ENCODE peak calls at places on chromosomes 3 and 15, in seven cellular contexts. W is H1, B is GM12891, L is HepG2, K is SK-N-SH, V is K562, Y is GM12878. N is an unnamed sample.
A peak's percentile ranks its signal among the peaks of the same experiment; 100 is the strongest.

GRCh38 chr15:75725719-75726607 is 13.3 kb upstream of the CSPG4 start:
- DNase-seq in W (no peak), B (no peak), L (no peak), K (no peak), V (no peak), Y (no peak), N (no peak)

GRCh38 chr15:80999623-81000036 is 1.1 kb upstream of the TLNRD1 start:
- DNase-seq in W (no peak), B (no peak), L (no peak), K (no peak), V (peak; percentile 54), Y (no peak), N (peak; percentile 48)

GRCh38 chr15:51536965-51537574 is 85.5 kb downstream of the DMXL2 start:
- DNase-seq in W (no peak), B (no peak), L (peak; percentile 3), K (peak; percentile 9), V (peak; percentile 21), Y (no peak), N (no peak)

GRCh38 chr3:186109897-186110803 is 1.3 kb upstream of the ETV5 start:
- DNase-seq in W (peak; percentile 58), B (no peak), L (no peak), K (peak; percentile 54), V (peak; percentile 55), Y (no peak), N (no peak)

GRCh38 chr3:126983276-126983652 is 349 bp downstream of the PLXNA1 start:
- DNase-seq in W (no peak), B (no peak), L (no peak), K (no peak), V (peak; percentile 40), Y (no peak), N (peak; percentile 56)

GRCh38 chr15:25250011-25250596 is 188.7 kb downstream of the UBE3A start:
- DNase-seq in W (no peak), B (peak; percentile 6), L (no peak), K (no peak), V (no peak), Y (no peak), N (peak; percentile 10)

GRCh38 chr3:46482632-46483311 is 15.0 kb upstream of the RTP3 start:
- DNase-seq in W (no peak), B (no peak), L (no peak), K (no peak), V (no peak), Y (no peak), N (no peak)

GRCh38 chr15:63048986-63049665 is 6.6 kb downstream of the TPM1 start:
- DNase-seq in W (peak; percentile 71), B (peak; percentile 15), L (peak; percentile 67), K (peak; percentile 48), V (peak; percentile 57), Y (no peak), N (no peak)

GRCh38 chr3:43995078-43995928 is 246.4 kb upstream of the TOPAZ1 start:
- DNase-seq in W (peak; percentile 78), B (no peak), L (no peak), K (peak; percentile 80), V (no peak), Y (no peak), N (no peak)

GRCh38 chr3:10140996-10141546 is 507 bp upstream of the VHL start:
- DNase-seq in W (no peak), B (no peak), L (no peak), K (no peak), V (no peak), Y (no peak), N (no peak)

GRCh38 chr3:37693791-37694194 is 167.9 kb upstream of the CTDSPL start:
- DNase-seq in W (no peak), B (no peak), L (no peak), K (no peak), V (no peak), Y (no peak), N (no peak)

GRCh38 chr3:168036654-168037419 is 58.9 kb downstream of the GOLIM4 start:
- DNase-seq in W (no peak), B (no peak), L (no peak), K (no peak), V (no peak), Y (no peak), N (no peak)

GRCh38 chr3:168030488-168031054 is 65.2 kb downstream of the GOLIM4 start:
- DNase-seq in W (no peak), B (no peak), L (no peak), K (no peak), V (no peak), Y (no peak), N (no peak)

GRCh38 chr3:168029705-168030104 is 66.0 kb downstream of the GOLIM4 start:
- DNase-seq in W (peak; percentile 51), B (no peak), L (no peak), K (no peak), V (no peak), Y (no peak), N (no peak)

GRCh38 chr3:168034152-168034928 is 61.4 kb downstream of the GOLIM4 start:
- DNase-seq in W (no peak), B (no peak), L (no peak), K (peak; percentile 12), V (peak; percentile 17), Y (no peak), N (no peak)
- TF ChIP-seq POLR2AphosphoS5 in W (no peak), B (no peak), L (no peak), K (peak; percentile 51), V (no peak), Y (no peak), N (no peak)

GRCh38 chr3:87361956-87362355 is 85.6 kb upstream of the POU1F1 start:
- DNase-seq in W (no peak), B (no peak), L (no peak), K (no peak), V (no peak), Y (no peak), N (no peak)

GRCh38 chr3:87361271-87361670 is 84.9 kb upstream of the POU1F1 start:
- DNase-seq in W (no peak), B (no peak), L (no peak), K (no peak), V (no peak), Y (no peak), N (no peak)

GRCh38 chr3:87359807-87360206 is 83.4 kb upstream of the POU1F1 start:
- DNase-seq in W (no peak), B (no peak), L (no peak), K (no peak), V (no peak), Y (no peak), N (no peak)

GRCh38 chr3:87358066-87358465 is 81.7 kb upstream of the POU1F1 start:
- DNase-seq in W (no peak), B (no peak), L (no peak), K (no peak), V (no peak), Y (no peak), N (no peak)

GRCh38 chr3:87359025-87359424 is 82.6 kb upstream of the POU1F1 start:
- DNase-seq in W (no peak), B (no peak), L (no peak), K (no peak), V (no peak), Y (no peak), N (no peak)
- TF ChIP-seq TAF1 in W (no peak), B (no peak), L (no peak), K (no peak), V (no peak), Y (no peak), N (no peak)

GRCh38 chr3:136122006-136122405 is 74.1 kb downstream of the MSL2 start:
- DNase-seq in W (no peak), B (no peak), L (no peak), K (no peak), V (no peak), Y (no peak), N (no peak)

DNA sequence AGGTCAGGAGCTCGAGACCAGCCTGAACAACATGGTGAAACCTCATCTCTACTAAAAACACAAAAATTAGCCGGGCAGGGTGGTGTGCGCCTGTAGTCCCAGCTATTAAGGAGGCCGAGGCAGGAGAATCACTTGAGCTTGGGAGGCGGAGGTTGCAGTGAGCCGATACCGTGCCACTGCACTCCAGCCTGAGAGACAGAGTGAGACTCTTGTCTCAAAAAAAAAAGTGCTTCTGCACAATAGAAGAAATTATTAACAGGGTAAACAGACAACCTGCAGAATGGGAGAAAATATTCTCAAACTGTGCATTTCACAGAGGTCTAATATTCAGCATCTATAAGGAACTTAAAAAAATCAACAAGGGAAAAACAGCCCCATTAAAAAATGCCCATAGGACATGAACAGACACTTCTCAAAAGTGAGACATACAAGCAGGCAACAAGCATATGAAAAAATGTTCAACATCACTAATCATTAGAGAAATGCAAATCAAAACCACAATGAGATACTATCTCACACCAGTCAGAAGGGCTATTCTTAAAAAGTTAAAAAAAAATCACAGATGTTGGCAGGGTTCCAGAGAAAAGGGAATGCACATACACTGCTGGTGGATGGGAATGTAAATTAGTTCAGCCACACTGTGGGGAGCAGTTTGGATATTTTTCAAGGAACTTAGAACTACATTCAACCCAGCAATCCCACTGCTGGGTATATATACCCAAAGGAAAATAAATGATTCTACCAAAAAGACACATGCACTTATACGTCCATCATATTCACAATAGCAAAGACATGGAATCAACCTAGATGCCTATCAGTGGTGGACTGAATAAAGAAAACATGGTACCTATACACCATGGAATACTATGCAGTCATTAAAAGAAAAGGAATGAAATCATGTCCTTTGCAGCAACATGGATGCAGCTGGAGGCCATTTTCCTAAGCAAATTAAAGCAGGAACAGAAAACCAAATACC is 75.5 kb downstream of the MSL2 start:
- DNase-seq in W (no peak), B (no peak), L (no peak), K (no peak), V (no peak), Y (no peak), N (no peak)
- TF ChIP-seq POLR2AphosphoS5 in W (no peak), B (no peak), L (no peak), K (no peak), V (no peak), Y (no peak), N (no peak)

GRCh38 chr3:141326123-141326522 is 42.2 kb upstream of the ZBTB38 start:
- DNase-seq in W (no peak), B (no peak), L (no peak), K (no peak), V (no peak), Y (no peak), N (no peak)
- TF ChIP-seq TAF1 in W (no peak), B (no peak), L (no peak), K (no peak), V (no peak), Y (no peak), N (no peak)

N was measured in GM12892.